ENCODE peak calls at places on chromosomes 1 and 21, in ten cellular contexts. M is neural progenitor cell; U is SJSA1; Y is CD4-positive, alpha-beta memory T cell; O is mesendoderm; A is colonic mucosa; F is heart right ventricle; V is PC-3; N is small intestine; J is mammary epithelial cell. X is an unnamed sample.

GRCh38 chr21:46188226-46189212 is 4.3 kb upstream of the SPATC1L start:
- DNase-seq in F (peak; percentile 75), M (no peak), Y (no peak), V (peak; percentile 83), O (peak; percentile 87), A (peak; percentile 34), J (peak; percentile 50), N (peak; percentile 43), U (peak; percentile 89), X (peak; percentile 72)

GRCh38 chr1:100299521-100300222 is 33.7 kb downstream of the RTCA start:
- DNase-seq in F (no peak), Y (no peak), V (no peak), A (no peak), N (no peak), O (no peak), M (peak; percentile 12), U (no peak), J (no peak), X (no peak)

GRCh38 chr1:8040586-8040985 is 14.5 kb upstream of the ERRFI1 start:
- DNase-seq in V (peak; percentile 99), M (no peak), Y (no peak), U (peak; percentile 95), F (peak; percentile 78), J (peak; percentile 96), A (peak; percentile 92), O (no peak), N (peak; percentile 85), X (no peak)

GRCh38 chr1:212293579-212293978 is 8.4 kb downstream of the PPP2R5A start:
- DNase-seq in Y (no peak), A (no peak), O (no peak), N (no peak), M (no peak), U (no peak), J (no peak), F (no peak), V (no peak), X (no peak)

GRCh38 chr1:58583496-58583895 is 6.4 kb upstream of the TACSTD2 start:
- DNase-seq in F (no peak), V (peak; percentile 26), N (no peak), M (no peak), U (no peak), Y (no peak), O (no peak), A (no peak), J (peak; percentile 23), X (no peak)

GRCh38 chr1:218466341-218467010 is 121.3 kb downstream of the TGFB2 start:
- DNase-seq in O (no peak), U (no peak), F (no peak), N (no peak), M (no peak), V (no peak), A (no peak), J (no peak), Y (no peak), X (no peak)

GRCh38 chr21:41845310-41846032 is 33.7 kb downstream of the PRDM15 start:
- DNase-seq in N (no peak), V (no peak), F (no peak), M (no peak), U (no peak), A (no peak), J (no peak), Y (no peak), O (no peak), X (no peak)

GRCh38 chr1:205670143-205670431 is 10.2 kb downstream of the SLC45A3 start:
- DNase-seq in F (no peak), J (no peak), O (no peak), V (no peak), A (no peak), Y (no peak), M (peak; percentile 40), U (no peak), N (no peak), X (no peak)

GRCh38 chr21:29256125-29256895 is 42.4 kb upstream of the BACH1 start:
- DNase-seq in N (no peak), M (no peak), O (no peak), J (no peak), V (peak; percentile 87), F (no peak), A (no peak), Y (no peak), U (no peak), X (no peak)

GRCh38 chr1:163170331-163170730 is 32.4 kb downstream of the RGS5 start:
- DNase-seq in F (no peak), U (no peak), M (no peak), J (no peak), N (no peak), V (no peak), O (no peak), Y (no peak), A (no peak), X (no peak)

GRCh38 chr1:154851392-154852177 is 18.5 kb downstream of the KCNN3 start:
- DNase-seq in F (no peak), O (peak; percentile 60), U (no peak), V (no peak), A (no peak), N (no peak), M (peak; percentile 69), Y (no peak), J (no peak), X (peak; percentile 80)

GRCh38 chr1:52550447-52550846 is 2.4 kb downstream of the TUT4 start:
- DNase-seq in Y (no peak), A (peak; percentile 27), F (no peak), M (no peak), U (no peak), N (peak; percentile 59), O (peak; percentile 42), V (no peak), J (no peak), X (no peak)

GRCh38 chr1:156410238-156410637 is 41.2 kb downstream of the RHBG start:
- DNase-seq in J (no peak), A (no peak), N (no peak), V (no peak), O (no peak), U (no peak), M (no peak), F (no peak), Y (no peak), X (no peak)
- H3K27me3 ChIP-seq in J (peaks cover 2% of the 10 kb centered on the region), A (peaks cover 13% of the 10 kb centered on the region), N (no peaks in the 10 kb centered on the region), V (peaks cover 44% of the 10 kb centered on the region), O (no peaks in the 10 kb centered on the region), U (peaks cover 57% of the 10 kb centered on the region), M (peaks cover 87% of the 10 kb centered on the region), F (peaks cover 68% of the 10 kb centered on the region), Y (no peaks in the 10 kb centered on the region), X (peaks cover 1% of the 10 kb centered on the region)

GRCh38 chr1:6243993-6244392 is at the start of gene HES3:
- DNase-seq in U (no peak), F (no peak), A (no peak), V (no peak), N (no peak), Y (no peak), M (peak; percentile 81), J (no peak), O (no peak), X (peak; percentile 86)

GRCh38 chr1:6243053-6243834 is 735 bp upstream of the HES3 start:
- DNase-seq in A (no peak), O (no peak), U (no peak), F (no peak), N (no peak), M (peak; percentile 50), Y (no peak), J (no peak), V (no peak), X (no peak)

GRCh38 chr1:6245086-6245868 is 1.3 kb downstream of the HES3 start:
- DNase-seq in A (peak; percentile 79), Y (peak; percentile 77), F (peak; percentile 65), U (peak; percentile 82), N (peak; percentile 73), J (peak; percentile 77), M (peak; percentile 96), O (peak; percentile 93), V (peak; percentile 96), X (peak; percentile 94)

GRCh38 chr1:6245869-6246496 is 2.0 kb downstream of the HES3 start:
- DNase-seq in O (peak; percentile 68), Y (no peak), A (peak; percentile 74), N (peak; percentile 22), U (no peak), M (peak; percentile 94), F (no peak), J (peak; percentile 15), V (peak; percentile 69), X (peak; percentile 99)

GRCh38 chr1:6244401-6245054 is 549 bp downstream of the HES3 start:
- DNase-seq in U (no peak), N (no peak), Y (no peak), F (no peak), A (no peak), J (no peak), M (peak; percentile 47), O (no peak), V (no peak), X (no peak)
- H3K4me3 ChIP-seq in U (no peak overlapping the region), N (no peak overlapping the region), Y (no peak overlapping the region), F (no peak overlapping the region), A (no peak overlapping the region), J (no peak overlapping the region), M (peak overlapping the region; percentile 72), O (no peak overlapping the region), V (no peak overlapping the region), X (peak overlapping the region; percentile 78)

DNA sequence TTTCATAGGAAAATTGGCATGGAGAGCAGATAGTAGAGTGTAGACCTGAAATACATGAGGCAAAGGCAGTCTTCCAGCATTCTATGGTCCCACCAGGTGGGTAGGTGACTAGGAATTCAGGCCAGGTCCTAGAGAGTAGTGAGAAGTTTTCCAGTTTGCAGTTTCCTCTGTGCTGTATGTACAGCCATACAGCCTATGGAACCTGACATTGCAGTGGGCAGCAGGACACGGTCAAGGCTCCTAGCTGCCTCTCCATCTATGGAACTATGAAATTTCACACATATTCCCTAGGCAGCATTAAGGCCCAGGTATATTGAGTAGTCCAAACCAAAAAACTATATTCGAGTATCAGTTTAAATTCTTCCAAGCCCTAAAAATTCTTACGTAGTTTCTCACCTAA is 16.3 kb downstream of the POGK start:
- DNase-seq in M (no peak), O (no peak), N (no peak), A (no peak), F (no peak), V (no peak), Y (no peak), J (no peak), U (no peak), X (no peak)
- H3K36me3 ChIP-seq in M (peaks cover 27% of the 10 kb centered on the region), O (peaks cover 7% of the 10 kb centered on the region), N (peaks cover 9% of the 10 kb centered on the region), A (peaks cover 17% of the 10 kb centered on the region), F (peaks cover 100% of the 10 kb centered on the region), V (peaks cover 83% of the 10 kb centered on the region), Y (peaks cover 46% of the 10 kb centered on the region), J (peaks cover 32% of the 10 kb centered on the region), U (peaks cover 100% of the 10 kb centered on the region), X (peaks cover 24% of the 10 kb centered on the region)

DNA sequence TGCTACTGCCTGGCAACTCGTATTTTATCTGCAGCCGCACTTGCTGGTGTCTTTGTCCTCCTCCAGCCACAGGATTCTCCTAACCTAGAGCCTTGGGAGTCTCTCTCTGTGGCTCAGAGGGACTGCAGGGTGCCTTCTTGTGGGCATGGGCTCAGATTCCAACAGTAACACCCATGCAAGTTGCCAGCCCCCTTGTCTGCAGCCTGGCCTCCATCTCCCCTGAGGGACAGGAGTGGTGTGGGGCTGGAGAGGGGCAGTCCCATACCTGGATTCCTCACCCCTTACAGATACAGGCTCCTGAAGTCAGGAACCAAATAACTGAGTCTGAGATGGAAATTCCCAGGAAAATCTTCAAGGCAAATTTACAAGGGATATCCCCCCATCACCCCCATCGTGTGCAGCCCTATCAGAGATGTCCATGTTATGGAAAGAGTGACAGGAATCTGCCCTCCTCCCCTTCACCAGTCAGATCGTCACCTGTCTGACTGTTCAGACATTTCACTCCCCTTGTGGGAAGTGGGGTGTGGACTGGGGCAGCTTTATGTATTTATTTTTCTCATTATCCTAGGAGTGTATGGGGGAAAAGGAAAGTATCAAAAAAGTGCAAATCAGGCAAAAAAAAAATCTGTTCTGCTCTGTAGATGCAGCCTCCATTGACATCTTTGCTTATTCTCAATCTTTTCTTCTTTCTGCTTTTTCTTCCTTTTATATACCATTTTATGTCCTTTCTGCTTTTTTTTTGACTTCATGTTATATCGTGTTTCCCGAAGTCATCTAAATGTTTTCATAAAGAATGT is 70.8 kb downstream of the MAN1C1 start:
- DNase-seq in J (no peak), O (no peak), V (no peak), F (no peak), M (no peak), Y (no peak), N (no peak), A (no peak), U (no peak), X (no peak)
- H3K27me3 ChIP-seq in J (no peaks in the 10 kb centered on the region), O (no peaks in the 10 kb centered on the region), V (no peaks in the 10 kb centered on the region), F (no peaks in the 10 kb centered on the region), M (no peaks in the 10 kb centered on the region), Y (no peaks in the 10 kb centered on the region), N (no peaks in the 10 kb centered on the region), A (no peaks in the 10 kb centered on the region), U (no peaks in the 10 kb centered on the region), X (no peaks in the 10 kb centered on the region)